ENCODE peak calls at places on chromosomes 4 and X, in seven cellular contexts. C, Y, O, I, L, A and E are unnamed samples. For H3K36me3, the result is how much of the 10 kb centered on the place peaks cover.

GRCh38 chrX:142873214-142873613 is 152.5 kb upstream of the SPANXN4 start:
- DNase-seq in C (no peak), A (no peak), I (no peak), O (no peak), Y (no peak), L (no peak), E (no peak)

GRCh38 chrX:23332101-23332887 is 2.4 kb upstream of the PTCHD1 start:
- DNase-seq in Y (peak), O (no peak), A (no peak), I (no peak), L (no peak), C (peak), E (no peak)

GRCh38 chrX:1537031-1537715 is at the start of gene P2RY8:
- DNase-seq in Y (peak), I (peak), O (peak), L (no peak), C (peak), A (peak), E (peak)

GRCh38 chr4:188779586-188779985 is 640.3 kb downstream of the TRIML1 start:
- DNase-seq in I (no peak), C (no peak), O (peak), A (no peak), Y (no peak), L (no peak), E (no peak)

GRCh38 chr4:172736046-172736445 is 432.6 kb upstream of the GALNT7 start:
- DNase-seq in L (peak), A (no peak), Y (no peak), I (no peak), O (no peak), C (no peak), E (no peak)

GRCh38 chrX:69072486-69073006 is 92.7 kb downstream of the PJA1 start:
- DNase-seq in O (no peak), A (no peak), C (no peak), I (no peak), L (no peak), Y (no peak), E (no peak)

GRCh38 chr4:148445071-148445902 is 3.1 kb upstream of the NR3C2 start:
- DNase-seq in O (peak), L (peak), I (peak), C (peak), A (no peak), Y (peak), E (peak)

GRCh38 chr4:41628916-41629315 is 91.0 kb downstream of the LIMCH1 start:
- DNase-seq in C (no peak), A (no peak), O (no peak), Y (no peak), I (no peak), L (no peak), E (no peak)

GRCh38 chr4:36043901-36044300 is 200.4 kb downstream of the ARAP2 start:
- DNase-seq in O (no peak), I (no peak), L (no peak), A (no peak), Y (no peak), C (no peak), E (no peak)

GRCh38 chr4:6162885-6163284 is 37.5 kb downstream of the JAKMIP1 start:
- DNase-seq in O (no peak), I (no peak), L (no peak), Y (no peak), A (no peak), C (no peak), E (no peak)

GRCh38 chr4:1008840-1009646 is 2.4 kb upstream of the FGFRL1 start:
- DNase-seq in A (no peak), I (peak), O (peak), Y (peak), L (peak), C (peak), E (peak)

GRCh38 chr4:166972071-166972470 is 262.2 kb downstream of the SPOCK3 start:
- DNase-seq in O (no peak), I (no peak), L (no peak), A (no peak), C (no peak), Y (no peak), E (no peak)

GRCh38 chr4:83858121-83858520 is 322.2 kb downstream of the GPAT3 start:
- DNase-seq in C (no peak), Y (no peak), L (no peak), I (no peak), O (peak), A (no peak), E (no peak)

GRCh38 chrX:67917412-67918010 is 373.7 kb downstream of the AR start:
- DNase-seq in C (no peak), L (no peak), O (no peak), Y (no peak), I (no peak), A (no peak), E (no peak)

GRCh38 chr4:139171878-139172691 is 4.9 kb downstream of the ELF2 start:
- DNase-seq in Y (no peak), L (peak), C (no peak), O (peak), I (no peak), A (no peak), E (no peak)

GRCh38 chr4:2067446-2068197 is 8.5 kb downstream of the NAT8L start:
- DNase-seq in I (no peak), A (no peak), O (no peak), Y (no peak), C (peak), L (no peak), E (no peak)

GRCh38 chr4:36226430-36227227 is 17.7 kb downstream of the ARAP2 start:
- DNase-seq in Y (no peak), A (no peak), C (no peak), L (no peak), I (no peak), O (no peak), E (no peak)

GRCh38 chrX:46712733-46713132 is 46.2 kb downstream of the SLC9A7 start:
- DNase-seq in I (no peak), A (peak), Y (no peak), C (no peak), L (no peak), O (no peak), E (no peak)

GRCh38 chr4:176883108-176883550 is 90.4 kb upstream of the VEGFC start:
- DNase-seq in C (no peak), L (no peak), Y (no peak), O (peak), I (no peak), A (no peak), E (no peak)

GRCh38 chr4:3257691-3258482 is 8.9 kb downstream of the MSANTD1 start:
- DNase-seq in I (no peak), A (no peak), O (peak), L (no peak), C (peak), Y (peak), E (no peak)

GRCh38 chr4:38868055-38868965 is 704 bp downstream of the FAM114A1 start:
- DNase-seq in C (no peak), I (no peak), Y (peak), L (peak), A (peak), O (peak), E (no peak)

GRCh38 chr4:88736264-88736663 is 38.6 kb upstream of the NAP1L5 start:
- DNase-seq in I (no peak), C (no peak), A (no peak), O (no peak), Y (no peak), L (no peak), E (no peak)
- H3K36me3 ChIP-seq in I (under half), C (under half), A (under half), O (under half), Y (under half), L (under half), E (under half)

GRCh38 chrX:63735882-63736281 is 49.1 kb downstream of the ARHGEF9 start:
- DNase-seq in Y (no peak), L (no peak), C (no peak), O (no peak), A (no peak), I (no peak), E (no peak)
- H3K4me3 ChIP-seq in Y (no peak), L (no peak), C (no peak), O (no peak), A (no peak), I (no peak), E (no peak)

GRCh38 chrX:110732274-110732673 is 63.3 kb downstream of the CHRDL1 start:
- DNase-seq in C (no peak), I (no peak), A (no peak), Y (no peak), L (no peak), O (no peak), E (no peak)
- H3K36me3 ChIP-seq in C (under half), I (under half), A (under half), Y (under half), L (under half), O (under half), E (under half)

GRCh38 chr4:10437735-10438134 is 19.5 kb downstream of the ZNF518B start:
- DNase-seq in I (no peak), Y (no peak), C (no peak), L (no peak), A (no peak), O (peak), E (no peak)

GRCh38 chr4:10441512-10441911 is 15.7 kb downstream of the ZNF518B start:
- DNase-seq in C (no peak), Y (no peak), A (no peak), I (no peak), L (no peak), O (no peak), E (no peak)

GRCh38 chr4:10442976-10443375 is 14.2 kb downstream of the ZNF518B start:
- DNase-seq in A (no peak), L (no peak), C (no peak), I (no peak), Y (no peak), O (no peak), E (no peak)

GRCh38 chr4:10438924-10439323 is 18.3 kb downstream of the ZNF518B start:
- DNase-seq in O (no peak), I (no peak), Y (no peak), C (no peak), L (no peak), A (no peak), E (no peak)
- H3K4me3 ChIP-seq in O (no peak), I (no peak), Y (no peak), C (no peak), L (no peak), A (no peak), E (no peak)